ENCODE peak calls at places on chromosomes 11 and 22, in five cellular contexts. O is HepG2, E is GM23338, F is hepatocyte, Y is astrocyte. U is an unnamed sample.

GRCh38 chr11:132337819-132338416 is 967.5 kb downstream of the NTM start:
- DNase-seq in O (no peak), E (no peak), F (no peak), Y (no peak), U (no peak)

GRCh38 chr11:23021287-23021863 is 161.1 kb upstream of the CCDC179 start:
- DNase-seq in O (peak), E (peak), F (peak), Y (peak), U (peak)

GRCh38 chr11:10303558-10304363 is 1.1 kb upstream of the ADM start:
- DNase-seq in O (peak), E (peak), F (peak), Y (no peak), U (peak)

GRCh38 chr11:70159612-70160570 is 43.2 kb upstream of the FADD start:
- DNase-seq in O (no peak), E (no peak), F (no peak), Y (peak), U (no peak)

GRCh38 chr11:97722065-97722464 is 1298.7 kb upstream of the CNTN5 start:
- DNase-seq in O (peak), E (no peak), F (peak), Y (peak), U (no peak)

GRCh38 chr11:33454264-33454663 is 197.1 kb downstream of the HIPK3 start:
- DNase-seq in O (no peak), E (no peak), F (no peak), Y (no peak), U (no peak)

GRCh38 chr11:46607516-46607915 is 9.5 kb downstream of the HARBI1 start:
- DNase-seq in O (no peak), E (no peak), F (no peak), Y (no peak), U (no peak)

GRCh38 chr22:50301581-50301991 is 5.9 kb downstream of the PLXNB2 start:
- DNase-seq in O (no peak), E (no peak), F (peak), Y (no peak), U (no peak)

GRCh38 chr11:125267548-125267947 is 103.0 kb downstream of the PKNOX2 start:
- DNase-seq in O (no peak), E (no peak), F (no peak), Y (no peak), U (no peak)

GRCh38 chr22:43782448-43782847 is 29.7 kb downstream of the EFCAB6 start:
- DNase-seq in O (no peak), E (no peak), F (no peak), Y (peak), U (no peak)

GRCh38 chr11:93054881-93055280 is 85.4 kb downstream of the MTNR1B start:
- DNase-seq in O (peak), E (no peak), F (peak), Y (peak), U (no peak)

GRCh38 chr11:2578006-2578933 is 121.5 kb downstream of the KCNQ1OT1 start:
- DNase-seq in O (no peak), E (no peak), F (no peak), Y (no peak), U (no peak)

GRCh38 chr11:62552465-62552782 is 5.8 kb upstream of the AHNAK start:
- DNase-seq in O (no peak), E (peak), F (peak), Y (no peak), U (peak)

GRCh38 chr22:45977003-45977395 is at the start of gene WNT7B:
- DNase-seq in O (no peak), E (peak), F (peak), Y (no peak), U (no peak)

GRCh38 chr22:45980776-45981175 is 3.8 kb upstream of the WNT7B start:
- DNase-seq in O (no peak), E (no peak), F (no peak), Y (no peak), U (no peak)

GRCh38 chr22:45977551-45978274 is 751 bp upstream of the WNT7B start:
- DNase-seq in O (no peak), E (peak), F (no peak), Y (no peak), U (no peak)

GRCh38 chr22:45976351-45977002 is 485 bp downstream of the WNT7B start:
- DNase-seq in O (no peak), E (peak), F (no peak), Y (no peak), U (no peak)

GRCh38 chr22:45978275-45978713 is 1.3 kb upstream of the WNT7B start:
- DNase-seq in O (no peak), E (no peak), F (no peak), Y (no peak), U (no peak)
- TF ChIP-seq EZH2 in O (no peak), E (peak), F (no peak), Y (peak), U (no peak)

GRCh38 chr11:17014774-17015638 is 792 bp upstream of the PLEKHA7 start:
- DNase-seq in O (peak), E (peak), F (peak), Y (peak), U (peak)
- TF ChIP-seq EZH2 in O (no peak), E (peak), F (peak), Y (peak), U (peak)

DNA sequence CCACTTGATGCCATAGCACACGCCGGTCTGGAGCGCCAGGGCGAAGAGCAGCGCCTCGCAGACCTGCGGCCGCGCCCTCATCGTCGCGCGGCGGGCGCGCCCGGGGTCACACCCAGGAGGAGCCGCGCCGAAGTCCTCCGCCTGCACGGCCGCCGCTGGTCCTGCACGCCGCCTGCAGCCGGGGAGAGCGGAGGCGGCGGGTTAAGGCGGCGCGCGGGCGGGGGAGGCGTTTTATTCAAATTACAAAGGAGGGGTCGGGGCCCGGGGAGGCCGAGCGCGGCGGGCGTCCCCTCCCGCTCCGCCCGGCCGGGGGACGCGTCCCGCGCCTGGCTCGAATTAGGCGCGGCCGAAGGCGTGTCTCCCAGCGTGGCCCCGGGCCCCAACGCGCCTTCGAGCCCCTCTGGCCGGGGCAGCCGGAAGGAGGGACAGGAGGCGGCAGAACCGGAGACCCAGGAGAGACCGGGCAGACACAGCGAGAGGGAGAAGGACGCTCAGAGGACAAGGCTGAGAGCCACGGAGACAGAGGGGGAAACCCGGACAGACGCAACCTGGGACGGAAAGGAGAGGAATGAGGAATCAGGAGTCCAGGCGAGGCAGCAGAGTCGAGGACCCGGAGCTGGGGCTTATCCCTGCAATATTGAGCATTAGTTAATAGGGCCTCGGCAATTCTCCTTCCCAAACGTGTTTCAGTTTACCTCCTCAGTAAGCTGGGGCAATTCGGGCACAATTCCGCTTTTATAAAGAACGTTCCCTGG is at the start of gene WNT11:
- DNase-seq in O (no peak), E (peak), F (peak), Y (no peak), U (peak)
- TF ChIP-seq EZH2 in O (no peak), E (peak), F (no peak), Y (peak), U (no peak)

GRCh38 chr11:41533761-41534160 is 74.3 kb upstream of the LRRC4C start:
- DNase-seq in O (no peak), E (no peak), F (no peak), Y (no peak), U (no peak)

GRCh38 chr11:41532413-41532812 is 73.0 kb upstream of the LRRC4C start:
- DNase-seq in O (no peak), E (no peak), F (no peak), Y (no peak), U (no peak)

GRCh38 chr11:41534861-41535260 is 75.4 kb upstream of the LRRC4C start:
- DNase-seq in O (no peak), E (no peak), F (no peak), Y (no peak), U (no peak)

GRCh38 chr11:41536001-41536568 is 76.6 kb upstream of the LRRC4C start:
- DNase-seq in O (no peak), E (no peak), F (no peak), Y (no peak), U (no peak)
- TF ChIP-seq EZH2 in O (no peak), E (no peak), F (no peak), Y (no peak), U (no peak)

DNA sequence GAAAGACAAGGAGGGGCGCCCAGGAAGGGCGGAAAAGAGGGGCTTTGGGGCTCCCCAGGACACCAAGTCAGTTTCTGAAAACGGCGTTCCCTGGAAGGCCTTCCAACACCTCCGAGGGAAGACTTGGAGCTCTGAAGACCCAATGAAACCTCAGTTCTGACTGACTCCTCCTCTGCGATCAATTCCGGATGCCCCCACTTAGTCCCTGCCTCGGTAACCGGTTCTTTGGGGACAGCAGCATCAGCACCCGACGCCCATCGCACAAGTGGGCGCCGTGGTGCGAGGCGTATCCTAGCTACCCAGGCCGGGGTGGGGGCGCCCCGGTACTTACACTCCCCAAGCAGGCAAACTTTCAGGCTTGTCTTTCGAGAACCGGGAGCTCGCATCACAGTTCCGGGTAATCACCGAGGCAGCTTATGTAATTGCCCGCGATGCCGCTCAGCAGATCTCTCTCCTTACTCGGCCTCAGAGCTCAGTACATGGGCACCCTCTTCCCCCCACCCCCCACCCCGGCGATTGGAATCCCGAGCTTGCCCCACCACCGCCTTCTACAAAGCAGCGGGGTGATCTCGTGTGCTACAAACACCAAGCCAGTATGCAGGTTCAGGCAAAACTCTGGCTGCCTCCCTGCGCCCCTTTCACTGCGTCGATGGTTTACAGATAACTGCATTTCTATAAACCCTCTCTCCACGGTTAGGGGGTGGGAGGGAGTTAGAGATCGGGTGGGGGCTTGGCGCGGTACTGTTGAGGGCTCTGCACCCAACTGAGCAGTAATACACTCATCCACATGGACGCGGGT is 2.0 kb downstream of the TENM4 start:
- DNase-seq in O (no peak), E (peak), F (peak), Y (peak), U (no peak)
- TF ChIP-seq EZH2 in O (no peak), E (peak), F (peak), Y (no peak), U (no peak)

GRCh38 chr11:41274831-41275230 is 184.6 kb downstream of the LRRC4C start:
- DNase-seq in O (no peak), E (no peak), F (no peak), Y (no peak), U (no peak)
- TF ChIP-seq EZH2 in O (no peak), E (no peak), F (no peak), Y (no peak), U (no peak)

U was measured in K562.